ENCODE peak calls at places on chromosome 2, in seven cellular contexts. V is globus pallidus; G is pons; A is activated T-cell treated with anti-CD3 and anti-CD28 coated beads for 1 hour; J is GM19239; L is A172; X is activated CD8-positive, alpha-beta T cell treated with anti-CD3 and anti-CD28 coated beads for 36 hours. Y is an unnamed sample.

GRCh38 chr2:113219889-113220641 is 46.3 kb downstream of the PSD4 start:
- DNase-seq in G (no peak), A (no peak), V (no peak), L (peak; percentile 85), X (no peak), J (no peak), Y (no peak)

GRCh38 chr2:26764078-26764887 is at the start of gene SLC35F6:
- DNase-seq in A (peak; percentile 77), G (peak; percentile 70), V (peak; percentile 81), L (peak; percentile 56), X (peak; percentile 84), J (peak; percentile 86), Y (peak; percentile 81)

GRCh38 chr2:172869861-172870260 is 134.2 kb downstream of the RAPGEF4 start:
- DNase-seq in L (no peak), J (no peak), A (no peak), V (no peak), X (no peak), G (no peak), Y (no peak)

GRCh38 chr2:24642351-24642750 is 150.8 kb downstream of the PTRHD1 start:
- DNase-seq in A (no peak), X (no peak), J (no peak), V (no peak), L (no peak), G (no peak), Y (no peak)

GRCh38 chr2:120590841-120591240 is 144.8 kb upstream of the GLI2 start:
- DNase-seq in X (no peak), L (no peak), G (no peak), V (no peak), A (no peak), J (no peak), Y (no peak)

GRCh38 chr2:105301646-105302045 is 27.9 kb downstream of the TGFBRAP1 start:
- DNase-seq in A (no peak), J (no peak), V (no peak), G (no peak), L (no peak), X (peak; percentile 32), Y (no peak)

GRCh38 chr2:61210332-61210981 is 48.5 kb downstream of the C2orf74 start:
- DNase-seq in X (no peak), G (no peak), V (no peak), A (no peak), J (no peak), L (peak; percentile 44), Y (no peak)

GRCh38 chr2:215950009-215950408 is 63.3 kb downstream of the MREG start:
- DNase-seq in V (no peak), X (no peak), A (no peak), L (peak; percentile 50), J (peak; percentile 14), G (peak; percentile 60), Y (no peak)

GRCh38 chr2:196902828-196903227 is 23.7 kb downstream of the PGAP1 start:
- DNase-seq in A (no peak), V (no peak), X (no peak), J (no peak), G (no peak), L (no peak), Y (no peak)

GRCh38 chr2:233329489-233330135 is 22.0 kb downstream of the SAG start:
- DNase-seq in V (no peak), J (no peak), G (no peak), L (peak; percentile 86), A (no peak), X (no peak), Y (no peak)

GRCh38 chr2:101706819-101707177 is 9.3 kb downstream of the MAP4K4 start:
- DNase-seq in J (no peak), V (no peak), G (no peak), X (peak; percentile 36), L (no peak), A (no peak), Y (no peak)

Y was measured in T-helper 17 cell.